ENCODE peak calls at places on chromosomes 5 and 9, in six cellular contexts. Q is stimulated activated CD4-positive, alpha-beta T cell treated with anti-CD3 and anti-CD28 coated beads, Interleukin-12 subunit alpha, Interleukin-12 subunit beta, amount 100 ng/mL, for 24 hours; D is NCI-H524 treated with DMSO at 0.1 percent for 48 hours; T is GM12878; K is amniotic stem cell; I is lower lobe of right lung. M is an unnamed sample.

GRCh38 chr9:88106492-88106891 is 31.8 kb downstream of the SPATA31C2 start:
- DNase-seq in Q (no peak), D (no peak), T (no peak), K (no peak), I (no peak), M (peak)

GRCh38 chr9:118170032-118170955 is 466.1 kb downstream of the TLR4 start:
- DNase-seq in Q (no peak), D (peak), T (no peak), K (no peak), I (no peak), M (peak)

GRCh38 chr9:129374231-129374630 is 196.2 kb upstream of the IER5L start:
- DNase-seq in Q (no peak), D (no peak), T (no peak), K (no peak), I (no peak), M (no peak)

GRCh38 chr9:21102311-21102710 is 24.6 kb upstream of the IFNB1 start:
- DNase-seq in Q (no peak), D (no peak), T (no peak), K (no peak), I (no peak), M (no peak)

GRCh38 chr9:135498381-135499126 is 1.9 kb upstream of the MRPS2 start:
- DNase-seq in Q (no peak), D (no peak), T (no peak), K (no peak), I (peak), M (no peak)

GRCh38 chr5:52989025-52989780 is at the start of gene ITGA2:
- DNase-seq in Q (peak), D (peak), T (no peak), K (peak), I (peak), M (peak)

GRCh38 chr9:126956929-126957686 is 42.5 kb downstream of the RALGPS1 start:
- DNase-seq in Q (no peak), D (peak), T (no peak), K (peak), I (no peak), M (no peak)

GRCh38 chr9:68755752-68756151 is 50.7 kb downstream of the PIP5K1B start:
- DNase-seq in Q (no peak), D (no peak), T (no peak), K (no peak), I (no peak), M (no peak)

GRCh38 chr5:96657068-96657467 is 5.1 kb upstream of the CAST start:
- DNase-seq in Q (no peak), D (no peak), T (peak), K (peak), I (no peak), M (peak)

GRCh38 chr5:28077291-28078240 is 1039.2 kb upstream of the CDH9 start:
- DNase-seq in Q (no peak), D (no peak), T (no peak), K (no peak), I (no peak), M (no peak)

GRCh38 chr9:95229230-95229933 is 88.1 kb downstream of the FANCC start:
- DNase-seq in Q (no peak), D (no peak), T (no peak), K (no peak), I (no peak), M (no peak)

M was measured in lung microvascular endothelial cell.